ENCODE peak calls at places on chromosomes 12 and 14, in eight cellular contexts. N is astrocyte, V is fibroblast of mammary gland, M is left ventricle myocardium inferior, O is pancreas, W is psoas muscle, F is mucosa of descending colon, Y is IMR-90. X is an unnamed sample.

GRCh38 chr12:113232232-113232615 is 11.0 kb downstream of the TPCN1 start:
- DNase-seq in N (no peak), V (no peak), M (no peak), O (no peak), W (no peak), F (no peak), Y (no peak), X (no peak)

GRCh38 chr14:79281244-79282199 is 929.8 kb downstream of the DIO2 start:
- DNase-seq in N (no peak), V (no peak), M (no peak), O (no peak), W (no peak), F (no peak), Y (no peak), X (no peak)

GRCh38 chr14:76904100-76904739 is 78.0 kb downstream of the LRRC74A start:
- DNase-seq in N (peak; percentile 86), V (peak; percentile 97), M (peak; percentile 48), O (no peak), W (peak; percentile 71), F (no peak), Y (peak; percentile 98), X (peak; percentile 99)

GRCh38 chr14:104440297-104440956 is 139.1 kb upstream of the C14orf180 start:
- DNase-seq in N (no peak), V (no peak), M (no peak), O (no peak), W (no peak), F (no peak), Y (no peak), X (no peak)

GRCh38 chr12:112007945-112008344 is 5.0 kb downstream of the TMEM116 start:
- DNase-seq in N (peak; percentile 29), V (no peak), M (no peak), O (no peak), W (no peak), F (no peak), Y (peak; percentile 50), X (no peak)

GRCh38 chr12:50251619-50252300 is 31.6 kb downstream of the LIMA1 start:
- DNase-seq in N (peak; percentile 46), V (no peak), M (no peak), O (no peak), W (no peak), F (no peak), Y (peak; percentile 85), X (no peak)

GRCh38 chr12:65681226-65681625 is 143.1 kb upstream of the HMGA2 start:
- DNase-seq in N (peak; percentile 30), V (no peak), M (no peak), O (no peak), W (no peak), F (no peak), Y (peak; percentile 54), X (no peak)

GRCh38 chr14:99230271-99231141 is 41.5 kb downstream of the BCL11B start:
- DNase-seq in N (no peak), V (no peak), M (no peak), O (no peak), W (no peak), F (no peak), Y (no peak), X (peak; percentile 35)

GRCh38 chr14:29681308-29681707 is 246.3 kb downstream of the PRKD1 start:
- DNase-seq in N (no peak), V (peak; percentile 17), M (no peak), O (no peak), W (no peak), F (no peak), Y (peak; percentile 26), X (no peak)

GRCh38 chr12:119175115-119175514 is 3.6 kb upstream of the HSPB8 start:
- DNase-seq in N (no peak), V (no peak), M (no peak), O (no peak), W (no peak), F (no peak), Y (no peak), X (no peak)

GRCh38 chr12:64088431-64089349 is 133.4 kb downstream of the KICS2 start:
- DNase-seq in N (peak; percentile 96), V (peak; percentile 97), M (peak; percentile 23), O (no peak), W (no peak), F (no peak), Y (peak; percentile 97), X (peak; percentile 94)

GRCh38 chr12:62843714-62844113 is 91.2 kb downstream of the PPM1H start:
- DNase-seq in N (no peak), V (no peak), M (no peak), O (no peak), W (no peak), F (no peak), Y (no peak), X (no peak)

GRCh38 chr12:57476993-57477709 is 2.5 kb downstream of the ARHGAP9 start:
- DNase-seq in N (no peak), V (no peak), M (no peak), O (no peak), W (no peak), F (no peak), Y (no peak), X (no peak)
- H3K4me3 ChIP-seq in N (no peak overlapping the region), V (no peak overlapping the region), M (peak overlapping the region; percentile 64), O (no peak overlapping the region), W (peak overlapping the region; percentile 36), F (no peak overlapping the region), Y (no peak overlapping the region), X (no peak overlapping the region)

DNA sequence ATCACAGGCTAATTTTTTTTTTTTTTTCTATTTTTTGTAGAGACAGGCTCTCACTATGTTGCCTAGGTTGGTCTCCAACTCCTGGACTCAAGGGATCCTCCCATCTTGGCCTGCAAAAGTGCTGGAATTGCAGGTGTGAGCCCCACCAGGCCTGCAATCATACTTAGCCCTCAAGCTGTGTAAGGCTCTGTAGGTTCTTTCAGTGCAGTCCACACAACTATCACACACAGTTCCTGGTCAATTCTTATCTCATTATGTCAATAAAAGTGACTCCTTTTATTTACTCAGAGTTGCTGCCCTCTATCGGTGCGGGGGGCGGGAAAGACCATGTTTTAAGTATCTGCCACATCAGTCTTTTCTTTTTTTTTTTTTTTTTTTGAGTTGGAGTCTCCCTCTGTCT is 29.0 kb downstream of the SLC2A3 start:
- DNase-seq in N (peak; percentile 31), V (peak; percentile 64), M (no peak), O (no peak), W (no peak), F (no peak), Y (peak; percentile 61), X (peak; percentile 41)
- TF ChIP-seq CTCF in N (peak; percentile 52), V (peak; percentile 53), M (peak; percentile 29), O (no peak), W (no peak), F (no peak), Y (peak; percentile 52), X (peak; percentile 47)

GRCh38 chr12:51817027-51817953 is 31.2 kb downstream of the FIGNL2 start:
- DNase-seq in N (no peak), V (no peak), M (no peak), O (no peak), W (peak; percentile 3), F (no peak), Y (no peak), X (no peak)

GRCh38 chr12:51813931-51814310 is 34.6 kb downstream of the FIGNL2 start:
- DNase-seq in N (no peak), V (no peak), M (no peak), O (no peak), W (no peak), F (no peak), Y (no peak), X (no peak)

GRCh38 chr12:51812871-51813270 is 35.6 kb downstream of the FIGNL2 start:
- DNase-seq in N (no peak), V (no peak), M (no peak), O (no peak), W (no peak), F (no peak), Y (no peak), X (no peak)

GRCh38 chr12:51815571-51815970 is 32.9 kb downstream of the FIGNL2 start:
- DNase-seq in N (no peak), V (no peak), M (no peak), O (peak; percentile 46), W (peak; percentile 34), F (no peak), Y (no peak), X (no peak)

DNA sequence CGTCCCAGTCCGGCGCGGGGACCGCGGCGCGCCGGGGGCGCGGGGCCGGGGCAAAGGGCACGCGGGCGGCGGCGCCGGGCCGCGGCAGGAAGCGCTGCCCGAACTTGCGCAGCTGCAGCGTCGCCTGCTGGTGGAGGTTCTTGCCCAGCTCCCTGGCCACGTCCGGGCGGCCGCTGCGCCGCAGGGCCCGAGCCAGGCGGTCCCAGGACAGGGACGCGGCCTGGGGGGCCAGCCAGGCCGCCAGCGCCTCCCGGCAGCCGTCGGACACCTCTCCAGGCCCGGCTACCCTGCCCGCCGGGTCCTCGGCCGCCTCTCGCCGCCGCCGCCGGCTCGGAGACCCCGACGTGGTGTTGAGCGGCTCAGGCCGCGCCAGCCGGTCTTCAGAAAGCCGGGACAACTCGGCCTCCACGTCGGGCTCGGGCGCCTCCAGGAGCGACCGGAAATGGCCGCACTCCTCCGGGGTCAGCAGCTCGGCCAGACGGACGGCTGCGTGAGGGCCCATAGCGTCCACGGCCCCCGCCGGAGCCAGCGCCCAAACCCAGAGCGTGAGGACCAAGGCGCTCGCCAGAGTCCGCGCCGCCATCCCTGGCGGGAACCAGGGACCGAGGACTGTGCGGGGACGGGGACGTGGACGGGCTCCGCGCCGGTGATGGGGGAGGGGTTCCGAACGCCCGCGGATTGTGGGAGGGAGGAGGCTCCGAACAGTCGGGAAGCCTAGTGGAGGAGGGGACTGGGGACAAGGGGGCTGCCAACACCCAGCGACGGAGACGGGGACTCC is 34.0 kb downstream of the FIGNL2 start:
- DNase-seq in N (peak; percentile 62), V (peak; percentile 72), M (peak; percentile 81), O (peak; percentile 92), W (peak; percentile 89), F (peak; percentile 87), Y (peak; percentile 66), X (peak; percentile 83)
- H3K4me3 ChIP-seq in N (peak overlapping the region; percentile 48), V (peak overlapping the region; percentile 42), M (peak overlapping the region; percentile 67), O (peak overlapping the region; percentile 37), W (peak overlapping the region; percentile 68), F (peak overlapping the region; percentile 46), Y (peak overlapping the region; percentile 54), X (peak overlapping the region; percentile 60)

GRCh38 chr12:2273288-2273687 is 220.5 kb downstream of the CACNA1C start:
- DNase-seq in N (peak; percentile 58), V (peak; percentile 62), M (no peak), O (no peak), W (peak; percentile 67), F (no peak), Y (peak; percentile 83), X (peak; percentile 80)
- TF ChIP-seq CTCF in N (peak; percentile 12), V (peak; percentile 45), M (peak; percentile 59), O (no peak), W (no peak), F (no peak), Y (peak; percentile 75), X (peak; percentile 59)